ENCODE peak calls at places on chromosomes 11 and 22, in eight cellular contexts. I is stimulated activated CD4-positive, alpha-beta T cell treated with anti-CD3 and anti-CD28 coated beads, Interleukin-1b, Interleukin-23, amount 100 ng/mL, for 24 hours; O is IMR-90; X is GM04504; P is fibroblast of pulmonary artery; D is HT1080; Z is COR-L47; V is naive thymus-derived CD4-positive, alpha-beta T cell. G is an unnamed sample.

GRCh38 chr22:17601031-17601430 is 27.5 kb downstream of the ATP6V1E1 start:
- DNase-seq in I (no peak), O (no peak), X (no peak), P (no peak), D (no peak), Z (no peak), V (no peak), G (no peak)

GRCh38 chr11:3340025-3340424 is 38.9 kb downstream of the ZNF195 start:
- DNase-seq in I (no peak), O (peak; percentile 85), X (peak; percentile 27), P (peak; percentile 66), D (peak; percentile 70), Z (no peak), V (no peak), G (peak; percentile 57)

GRCh38 chr11:65661599-65662246 is 993 bp downstream of the RELA start:
- DNase-seq in I (no peak), O (no peak), X (no peak), P (no peak), D (no peak), Z (no peak), V (no peak), G (no peak)

GRCh38 chr11:8717876-8718753 is 35.5 kb downstream of the RPL27A start:
- DNase-seq in I (no peak), O (peak; percentile 97), X (no peak), P (peak; percentile 91), D (peak; percentile 90), Z (no peak), V (no peak), G (peak; percentile 95)

GRCh38 chr11:124896821-124897391 is 759 bp downstream of the ROBO4 start:
- DNase-seq in I (no peak), O (no peak), X (no peak), P (no peak), D (no peak), Z (no peak), V (no peak), G (no peak)

GRCh38 chr22:48332438-48333322 is 1495.0 kb downstream of the BRD1 start:
- DNase-seq in I (no peak), O (no peak), X (no peak), P (no peak), D (no peak), Z (no peak), V (no peak), G (no peak)

GRCh38 chr22:32018056-32018455 is 25.0 kb upstream of the SLC5A1 start:
- DNase-seq in I (no peak), O (no peak), X (no peak), P (peak; percentile 36), D (peak; percentile 46), Z (no peak), V (no peak), G (no peak)

GRCh38 chr11:44607324-44607962 is 42.0 kb downstream of the CD82 start:
- DNase-seq in I (no peak), O (peak; percentile 52), X (peak; percentile 6), P (no peak), D (peak; percentile 73), Z (no peak), V (no peak), G (peak; percentile 79)

GRCh38 chr11:10317281-10317755 is 12.4 kb downstream of the ADM start:
- DNase-seq in I (no peak), O (peak; percentile 14), X (no peak), P (no peak), D (no peak), Z (no peak), V (no peak), G (no peak)

GRCh38 chr11:130650456-130651068 is 202.1 kb downstream of the ADAMTS15 start:
- DNase-seq in I (no peak), O (peak; percentile 59), X (no peak), P (peak; percentile 26), D (no peak), Z (no peak), V (no peak), G (peak; percentile 20)

GRCh38 chr22:38205261-38206128 is 3.7 kb downstream of the MAFF start:
- DNase-seq in I (no peak), O (peak; percentile 79), X (peak; percentile 87), P (peak; percentile 87), D (no peak), Z (no peak), V (no peak), G (peak; percentile 47)

GRCh38 chr11:104956528-104956927 is 11.8 kb downstream of the CASP4 start:
- DNase-seq in I (no peak), O (no peak), X (no peak), P (peak; percentile 21), D (no peak), Z (no peak), V (no peak), G (no peak)

GRCh38 chr11:64571050-64571409 is 20.0 kb upstream of the SLC22A12 start:
- DNase-seq in I (no peak), O (no peak), X (no peak), P (no peak), D (no peak), Z (no peak), V (no peak), G (no peak)

GRCh38 chr11:73347067-73347466 is 29.1 kb upstream of the RELT start:
- DNase-seq in I (no peak), O (no peak), X (no peak), P (no peak), D (no peak), Z (peak; percentile 40), V (no peak), G (no peak)

GRCh38 chr11:114274637-114275036 is 21.6 kb upstream of the NNMT start:
- DNase-seq in I (no peak), O (no peak), X (no peak), P (no peak), D (no peak), Z (no peak), V (no peak), G (no peak)

GRCh38 chr11:70302086-70302752 is 31.7 kb downstream of the PPFIA1 start:
- DNase-seq in I (no peak), O (peak; percentile 41), X (no peak), P (no peak), D (no peak), Z (no peak), V (no peak), G (no peak)

GRCh38 chr22:20981787-20982562 is at the start of gene LZTR1:
- DNase-seq in I (peak; percentile 45), O (peak; percentile 82), X (peak; percentile 60), P (peak; percentile 80), D (peak; percentile 83), Z (peak; percentile 64), V (peak; percentile 63), G (peak; percentile 87)

GRCh38 chr11:86592659-86593451 is 79.6 kb downstream of the ME3 start:
- DNase-seq in I (peak; percentile 86), O (peak; percentile 87), X (no peak), P (peak; percentile 91), D (peak; percentile 99), Z (peak; percentile 81), V (peak; percentile 30), G (peak; percentile 89)

GRCh38 chr22:41302016-41302767 is 867 bp downstream of the ZC3H7B start:
- DNase-seq in I (no peak), O (no peak), X (no peak), P (no peak), D (no peak), Z (peak; percentile 3), V (peak; percentile 8), G (peak; percentile 18)